ENCODE peak calls at places on chromosomes 5 and 9, in six cellular contexts. One of them, this sample, is unnamed.

GRCh38 chr5:32311404-32312193 is 1.1 kb downstream of the MTMR12 start:
- DNase-seq in NCI-H524: no peak
- DNase-seq in MV-4-11: peak; percentile 50
- DNase-seq in sciatic nerve: no peak
- DNase-seq in uterus: no peak
- DNase-seq in SHP77: no peak
- DNase-seq in this sample: no peak

GRCh38 chr5:106481375-106481774 is 1189.4 kb downstream of the EFNA5 start:
- DNase-seq in NCI-H524: no peak
- DNase-seq in MV-4-11: no peak
- DNase-seq in sciatic nerve: no peak
- DNase-seq in uterus: no peak
- DNase-seq in SHP77: no peak
- DNase-seq in this sample: no peak

GRCh38 chr5:33828611-33829286 is 63.0 kb downstream of the ADAMTS12 start:
- DNase-seq in NCI-H524: peak; percentile 100
- DNase-seq in MV-4-11: no peak
- DNase-seq in sciatic nerve: no peak
- DNase-seq in uterus: no peak
- DNase-seq in SHP77: no peak
- DNase-seq in this sample: no peak

GRCh38 chr9:124242331-124243194 is 15.2 kb upstream of the NEK6 start:
- DNase-seq in NCI-H524: peak; percentile 99
- DNase-seq in MV-4-11: peak; percentile 79
- DNase-seq in sciatic nerve: peak; percentile 64
- DNase-seq in uterus: no peak
- DNase-seq in SHP77: no peak
- DNase-seq in this sample: no peak

GRCh38 chr5:103224118-103224893 is 34.3 kb upstream of the MACIR start:
- DNase-seq in NCI-H524: peak; percentile 70
- DNase-seq in MV-4-11: peak; percentile 79
- DNase-seq in sciatic nerve: no peak
- DNase-seq in uterus: peak; percentile 19
- DNase-seq in SHP77: peak; percentile 33
- DNase-seq in this sample: peak; percentile 54

GRCh38 chr5:97658116-97658900 is 475.3 kb upstream of the RIOK2 start:
- DNase-seq in NCI-H524: no peak
- DNase-seq in MV-4-11: no peak
- DNase-seq in sciatic nerve: no peak
- DNase-seq in uterus: no peak
- DNase-seq in SHP77: no peak
- DNase-seq in this sample: no peak

GRCh38 chr9:16417101-16417500 is 453.4 kb downstream of the BNC2 start:
- DNase-seq in NCI-H524: no peak
- DNase-seq in MV-4-11: peak; percentile 63
- DNase-seq in sciatic nerve: no peak
- DNase-seq in uterus: no peak
- DNase-seq in SHP77: no peak
- DNase-seq in this sample: no peak

GRCh38 chr9:27194401-27195091 is 85.5 kb downstream of the TEK start:
- DNase-seq in NCI-H524: no peak
- DNase-seq in MV-4-11: peak; percentile 76
- DNase-seq in sciatic nerve: no peak
- DNase-seq in uterus: no peak
- DNase-seq in SHP77: no peak
- DNase-seq in this sample: no peak

GRCh38 chr5:173293817-173294672 is 34.2 kb downstream of the STC2 start:
- DNase-seq in NCI-H524: peak; percentile 82
- DNase-seq in MV-4-11: peak; percentile 71
- DNase-seq in sciatic nerve: peak; percentile 89
- DNase-seq in uterus: peak; percentile 59
- DNase-seq in SHP77: peak; percentile 72
- DNase-seq in this sample: peak; percentile 79

This sample was measured in WERI-Rb-1.